ENCODE peak calls at places on chromosomes 2 and 18, in five cellular contexts. L is breast epithelium, B is SK-N-SH, Y is thoracic aorta, H is Peyer's patch. X is an unnamed sample.
A peak's percentile ranks its signal among the peaks of the same experiment; 100 is the strongest.

GRCh38 chr2:221571391-221572179 is 519 bp downstream of the EPHA4 start:
- DNase-seq in H (peak; percentile 63), B (peak; percentile 16), L (no peak), Y (no peak), X (no peak)

GRCh38 chr2:100653449-100654045 is 90.8 kb downstream of the PDCL3 start:
- DNase-seq in H (no peak), B (no peak), L (no peak), Y (no peak), X (no peak)

GRCh38 chr2:118878531-118879149 is 31.2 kb upstream of the EN1 start:
- DNase-seq in H (no peak), Y (no peak), L (no peak), B (no peak), X (no peak)

GRCh38 chr2:86038291-86039081 is 67.2 kb downstream of the POLR1A start:
- DNase-seq in L (no peak), Y (no peak), H (peak; percentile 47), B (no peak), X (no peak)

GRCh38 chr2:231632559-231633142 is 40.0 kb downstream of the TEX44 start:
- DNase-seq in B (no peak), Y (no peak), H (no peak), L (no peak), X (peak; percentile 77)

GRCh38 chr2:176186024-176186423 is 2.4 kb upstream of the HOXD1 start:
- DNase-seq in L (no peak), H (no peak), Y (no peak), B (no peak), X (no peak)

GRCh38 chr18:10020176-10020575 is 106.4 kb downstream of the VAPA start:
- DNase-seq in H (no peak), Y (no peak), B (no peak), L (no peak), X (no peak)

GRCh38 chr2:6968319-6969100 is 51.3 kb downstream of the RNF144A start:
- DNase-seq in H (no peak), Y (no peak), L (no peak), B (peak; percentile 50), X (no peak)

GRCh38 chr2:36492216-36492945 is 105.6 kb downstream of the FEZ2 start:
- DNase-seq in B (no peak), Y (no peak), H (no peak), L (no peak), X (no peak)

GRCh38 chr2:234702731-234703225 is 205.9 kb upstream of the ARL4C start:
- DNase-seq in H (no peak), L (peak; percentile 81), Y (no peak), B (no peak), X (no peak)

GRCh38 chr2:582792-583528 is 94.2 kb downstream of the TMEM18 start:
- DNase-seq in B (no peak), L (no peak), Y (no peak), H (no peak), X (no peak)

GRCh38 chr2:55425449-55425848 is 5.8 kb upstream of the CCDC88A start:
- DNase-seq in L (no peak), H (no peak), Y (no peak), B (no peak), X (peak; percentile 42)

GRCh38 chr2:230869691-230870543 is 5.2 kb downstream of the ITM2C start:
- DNase-seq in L (no peak), B (peak; percentile 77), Y (no peak), H (peak; percentile 48), X (no peak)

GRCh38 chr2:3466966-3467365 is 52.4 kb downstream of the ADI1 start:
- DNase-seq in B (no peak), L (no peak), H (no peak), Y (no peak), X (no peak)

GRCh38 chr2:157076526-157077161 is 180.9 kb upstream of the GALNT5 start:
- DNase-seq in H (no peak), L (no peak), Y (no peak), B (no peak), X (no peak)

GRCh38 chr18:37541517-37541916 is 24.1 kb downstream of the CELF4 start:
- DNase-seq in Y (no peak), H (no peak), L (no peak), B (no peak), X (no peak)

GRCh38 chr2:10820562-10820961 is 8.0 kb upstream of the PDIA6 start:
- DNase-seq in L (no peak), B (no peak), Y (no peak), H (no peak), X (no peak)

GRCh38 chr2:203330434-203330833 is 2.2 kb downstream of the ABI2 start:
- DNase-seq in H (no peak), L (no peak), B (no peak), Y (no peak), X (no peak)

GRCh38 chr2:142521492-142521891 is 356.0 kb upstream of the KYNU start:
- DNase-seq in H (no peak), B (no peak), L (no peak), Y (no peak), X (no peak)

GRCh38 chr18:10398571-10398970 is 55.9 kb upstream of the APCDD1 start:
- DNase-seq in Y (no peak), H (no peak), L (no peak), B (no peak), X (no peak)

DNA sequence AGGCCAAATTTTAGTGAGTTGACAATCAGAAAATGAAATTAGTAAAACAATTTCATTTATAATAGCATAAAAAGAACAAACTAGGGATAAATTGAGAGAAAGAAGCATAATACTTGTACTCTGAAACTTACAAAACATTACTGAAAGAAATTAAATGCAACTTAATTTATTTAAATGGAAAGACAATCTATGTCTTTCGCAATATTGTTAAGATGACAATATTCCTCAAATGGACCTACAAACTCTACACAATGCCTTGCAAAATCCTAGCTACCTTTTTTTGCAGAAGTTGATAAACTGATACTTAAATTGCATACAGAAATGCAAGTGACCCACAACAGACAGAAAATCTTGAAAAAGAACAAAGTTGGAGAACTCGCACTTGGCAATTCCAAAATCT is 9.1 kb downstream of the EPG5 start:
- DNase-seq in L (no peak), B (no peak), H (no peak), Y (no peak), X (no peak)
- H3K27ac ChIP-seq in L (no peak overlapping the region), B (peak overlapping the region; percentile 86), H (no peak overlapping the region), Y (no peak overlapping the region), X (peak overlapping the region; percentile 70)

DNA sequence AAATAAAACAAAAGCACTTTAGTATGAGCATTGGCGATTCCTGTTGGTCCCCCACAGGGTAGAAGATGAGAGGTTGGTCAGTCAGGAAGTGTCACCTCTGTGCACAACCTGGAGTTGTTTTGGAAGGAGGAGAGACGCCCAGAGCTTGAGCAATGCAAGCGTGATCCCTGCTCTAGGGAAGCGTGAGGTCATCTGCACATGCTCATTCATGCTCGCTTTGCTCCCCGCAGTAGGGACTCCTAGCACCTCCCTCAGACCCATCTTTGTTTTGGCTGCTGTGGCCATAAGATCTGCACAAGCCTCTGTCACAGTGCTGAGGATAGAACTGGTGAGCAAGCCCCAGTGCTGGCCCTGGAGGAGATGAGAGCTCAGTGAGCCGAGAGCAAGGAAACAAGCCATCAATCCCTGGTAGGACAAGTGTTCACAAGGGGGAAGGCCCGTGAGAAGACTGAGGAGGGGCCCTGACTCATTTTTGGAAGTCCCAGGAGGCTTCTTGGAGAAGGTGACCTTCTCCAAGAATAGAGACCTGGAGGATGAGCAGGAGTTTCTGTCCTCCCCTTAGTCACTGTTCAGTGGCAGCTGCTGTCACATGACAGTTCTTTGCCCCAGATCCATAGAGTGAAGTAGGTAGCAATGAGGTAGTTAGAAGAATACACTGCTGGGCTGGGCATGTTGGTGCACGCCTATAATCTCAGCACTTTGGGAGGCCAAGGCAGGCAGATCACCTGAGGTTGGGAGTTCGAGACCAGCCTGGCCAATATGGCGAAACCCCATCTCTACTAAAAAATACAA is 13.3 kb upstream of the ATP8B1 start:
- DNase-seq in L (no peak), B (no peak), Y (no peak), H (no peak), X (no peak)
- H3K27ac ChIP-seq in L (no peak overlapping the region), B (no peak overlapping the region), Y (no peak overlapping the region), H (no peak overlapping the region), X (no peak overlapping the region)

GRCh38 chr2:8675543-8675942 is 6.3 kb upstream of the ID2 start:
- DNase-seq in H (no peak), Y (no peak), B (no peak), L (peak; percentile 10), X (no peak)
- H3K27ac ChIP-seq in H (no peak overlapping the region), Y (peak overlapping the region; percentile 93), B (no peak overlapping the region), L (peak overlapping the region; percentile 89), X (no peak overlapping the region)

DNA sequence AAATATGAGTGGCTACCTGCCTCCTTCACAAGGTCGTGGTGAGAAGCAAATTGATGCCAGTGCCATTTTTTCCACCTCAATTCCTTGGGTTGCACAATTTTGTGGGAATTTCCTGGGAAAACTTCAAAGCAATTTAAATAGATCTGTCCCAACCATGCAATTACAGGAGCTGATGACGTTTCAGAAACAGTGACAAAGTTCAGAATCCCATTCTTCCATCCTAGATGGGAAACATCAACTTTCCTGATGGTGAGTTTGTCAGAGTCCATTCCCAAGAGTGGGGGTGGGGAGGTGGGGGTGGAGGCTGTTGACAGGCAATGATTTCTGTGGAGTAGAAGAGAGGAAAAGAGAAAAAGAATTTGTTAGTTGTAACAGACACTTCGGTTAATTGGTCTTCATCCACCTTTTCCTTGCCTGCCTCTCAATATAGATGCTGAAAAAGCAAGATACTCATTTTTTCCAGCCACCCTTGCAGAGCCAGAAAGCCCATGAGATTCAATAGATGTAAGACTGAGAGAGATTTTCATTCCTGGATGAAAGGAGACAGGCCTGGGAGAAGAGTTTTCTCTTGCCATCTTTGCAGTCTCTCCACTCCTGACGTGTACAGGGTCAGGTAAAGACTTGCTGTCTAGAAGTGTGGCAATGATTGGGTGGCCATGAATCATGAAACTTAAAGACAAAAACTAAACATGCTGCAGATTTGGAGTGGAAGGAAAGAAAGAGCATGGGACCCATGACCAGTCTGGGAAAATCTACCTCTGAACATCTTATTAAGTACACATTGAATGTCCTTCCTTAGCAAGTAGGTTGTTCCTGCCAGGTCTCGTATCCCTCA is 47.3 kb downstream of the SOCS6 start:
- DNase-seq in B (no peak), L (no peak), Y (no peak), H (no peak), X (no peak)
- H3K27ac ChIP-seq in B (peak overlapping the region; percentile 62), L (no peak overlapping the region), Y (no peak overlapping the region), H (no peak overlapping the region), X (no peak overlapping the region)

GRCh38 chr2:74857215-74857614 is 23.3 kb downstream of the HK2 start:
- DNase-seq in Y (no peak), L (no peak), H (no peak), B (no peak), X (no peak)

GRCh38 chr2:74854401-74854800 is 20.5 kb downstream of the HK2 start:
- DNase-seq in B (no peak), L (no peak), H (no peak), Y (no peak), X (no peak)

GRCh38 chr2:74857725-74858124 is 23.8 kb downstream of the HK2 start:
- DNase-seq in H (no peak), B (no peak), L (no peak), Y (no peak), X (no peak)

GRCh38 chr2:74856599-74856998 is 22.7 kb downstream of the HK2 start:
- DNase-seq in B (no peak), H (no peak), Y (no peak), L (no peak), X (no peak)

DNA sequence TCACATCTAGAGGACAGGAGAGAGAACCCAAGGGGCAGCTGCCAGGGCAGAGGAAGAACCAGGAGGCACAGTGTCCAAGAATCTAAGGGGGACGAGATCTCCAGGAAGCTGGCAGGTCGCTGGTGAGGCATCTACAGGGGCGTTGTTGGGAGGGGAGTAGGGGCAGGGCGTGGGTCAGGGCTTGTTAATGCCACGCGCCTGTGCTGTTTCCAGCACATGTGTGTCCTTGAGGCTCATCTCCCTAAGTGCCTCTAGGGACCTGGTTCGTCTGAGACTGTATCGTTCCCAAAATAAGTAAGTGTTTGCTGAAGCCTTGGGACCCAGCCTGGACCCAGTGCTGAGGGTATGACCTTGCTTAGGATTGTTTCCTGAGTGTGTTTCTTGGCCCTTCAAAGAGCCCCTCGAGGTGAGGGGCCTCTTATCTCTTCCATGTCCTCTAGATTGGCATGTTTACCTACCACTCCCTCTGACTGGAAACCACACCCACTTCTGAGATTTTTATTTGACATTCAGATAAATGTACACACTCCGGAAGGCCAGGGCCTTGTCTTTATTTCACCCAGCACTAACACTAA is 22.2 kb downstream of the HK2 start:
- DNase-seq in H (peak; percentile 72), Y (no peak), L (no peak), B (no peak), X (no peak)
- H3K27ac ChIP-seq in H (no peak overlapping the region), Y (no peak overlapping the region), L (peak overlapping the region; percentile 33), B (no peak overlapping the region), X (no peak overlapping the region)

X was measured in AG04450.